ENCODE peak calls at places on chromosomes 3 and 15, in six cellular contexts. K is NCI-H748 treated with DMSO at 0.1 percent for 48 hours; X is Right ventricle myocardium superior; P is stimulated activated CD4-positive, alpha-beta T cell treated with anti-CD3 and anti-CD28 coated beads, Interleukin-4, amount 100 ng/mL, for 24 hours; C is AML-193; N is NCI-H1105. Z is an unnamed sample.

GRCh38 chr3:107431298-107432012 is 54.2 kb downstream of the CCDC54 start:
- DNase-seq in K (peak), X (peak), P (peak), C (no peak), N (peak), Z (peak)

GRCh38 chr3:155701882-155702465 is 42.9 kb downstream of the PLCH1 start:
- DNase-seq in K (peak), X (no peak), P (no peak), C (peak), N (peak), Z (peak)

GRCh38 chr3:113532698-113533533 is 561 bp downstream of the SIDT1 start:
- DNase-seq in K (no peak), X (peak), P (peak), C (peak), N (peak), Z (no peak)

GRCh38 chr15:47717036-47717611 is at the start of gene SEMA6D:
- DNase-seq in K (peak), X (peak), P (no peak), C (no peak), N (peak), Z (peak)

GRCh38 chr15:91104111-91104510 is 4.1 kb downstream of the SV2B start:
- DNase-seq in K (no peak), X (peak), P (no peak), C (no peak), N (no peak), Z (no peak)

GRCh38 chr15:22967084-22967770 is 12.9 kb downstream of the CYFIP1 start:
- DNase-seq in K (no peak), X (no peak), P (no peak), C (no peak), N (no peak), Z (no peak)

GRCh38 chr3:150737874-150738679 is 24.9 kb downstream of the SIAH2 start:
- DNase-seq in K (no peak), X (no peak), P (peak), C (peak), N (no peak), Z (peak)

GRCh38 chr15:42581272-42581730 is 5.9 kb downstream of the STARD9 start:
- DNase-seq in K (peak), X (peak), P (peak), C (peak), N (peak), Z (peak)

GRCh38 chr3:99757948-99758347 is 59.7 kb upstream of the CMSS1 start:
- DNase-seq in K (no peak), X (no peak), P (no peak), C (no peak), N (no peak), Z (no peak)

GRCh38 chr3:131033480-131034080 is 6.9 kb downstream of the NEK11 start:
- DNase-seq in K (peak), X (no peak), P (peak), C (peak), N (peak), Z (peak)

GRCh38 chr3:157429703-157430102 is 6.9 kb upstream of the PTX3 start:
- DNase-seq in K (no peak), X (no peak), P (no peak), C (peak), N (no peak), Z (no peak)

GRCh38 chr3:152043620-152044019 is 170.2 kb downstream of the SUCNR1 start:
- DNase-seq in K (no peak), X (no peak), P (no peak), C (no peak), N (no peak), Z (no peak)

GRCh38 chr3:149621218-149622005 is 36.4 kb downstream of the WWTR1 start:
- DNase-seq in K (no peak), X (no peak), P (no peak), C (peak), N (no peak), Z (no peak)

GRCh38 chr3:22117751-22118346 is 366.8 kb upstream of the ZNF385D start:
- DNase-seq in K (peak), X (no peak), P (no peak), C (peak), N (no peak), Z (no peak)

GRCh38 chr3:125073506-125073905 is 17.7 kb upstream of the HEG1 start:
- DNase-seq in K (no peak), X (no peak), P (no peak), C (no peak), N (no peak), Z (no peak)

GRCh38 chr3:123685780-123686179 is 100.9 kb upstream of the HACD2 start:
- DNase-seq in K (no peak), X (no peak), P (no peak), C (no peak), N (no peak), Z (no peak)

GRCh38 chr3:183698760-183699159 is 1.2 kb downstream of the YEATS2 start:
- DNase-seq in K (peak), X (no peak), P (peak), C (peak), N (peak), Z (no peak)

GRCh38 chr3:172751188-172751571 is 654 bp downstream of the ECT2 start:
- DNase-seq in K (peak), X (no peak), P (no peak), C (peak), N (no peak), Z (peak)

GRCh38 chr3:49618412-49618811 is 55.7 kb upstream of the APEH start:
- DNase-seq in K (no peak), X (no peak), P (no peak), C (no peak), N (no peak), Z (no peak)

GRCh38 chr3:60010778-60011177 is 961.0 kb upstream of the CFAP20DC start:
- DNase-seq in K (no peak), X (no peak), P (peak), C (peak), N (no peak), Z (no peak)

GRCh38 chr15:57873564-57874209 is 167.2 kb downstream of the POLR2M start:
- DNase-seq in K (no peak), X (no peak), P (no peak), C (no peak), N (no peak), Z (no peak)

GRCh38 chr15:57150066-57150865 is 226.0 kb upstream of the CGNL1 start:
- DNase-seq in K (no peak), X (no peak), P (no peak), C (no peak), N (no peak), Z (no peak)

GRCh38 chr3:174540081-174540480 is 319.1 kb upstream of the NAALADL2 start:
- DNase-seq in K (peak), X (no peak), P (no peak), C (no peak), N (peak), Z (peak)

GRCh38 chr15:77568014-77568959 is 64.4 kb downstream of the LINGO1 start:
- DNase-seq in K (no peak), X (no peak), P (no peak), C (no peak), N (no peak), Z (no peak)